ENCODE peak calls at places on chromosomes 16 and 17, in five cellular contexts. S, J, G, K and R are unnamed samples.

GRCh38 chr17:1561420-1562177 is 993 bp downstream of the PITPNA start:
- DNase-seq in J (peak; percentile 67), S (peak; percentile 60), G (peak; percentile 36), K (peak; percentile 6), R (peak; percentile 69)

GRCh38 chr17:17533901-17534441 is 37.8 kb upstream of the RASD1 start:
- DNase-seq in K (peak; percentile 69), G (no peak), J (no peak), S (no peak), R (no peak)

GRCh38 chr17:83015511-83015910 is 63.9 kb upstream of the METRNL start:
- DNase-seq in S (no peak), K (no peak), J (no peak), G (no peak), R (no peak)

GRCh38 chr17:80694992-80695912 is 150.6 kb downstream of the RPTOR start:
- DNase-seq in G (no peak), K (no peak), J (no peak), S (peak; percentile 21), R (no peak)

GRCh38 chr16:49484454-49484853 is 110.8 kb downstream of the C16orf78 start:
- DNase-seq in J (peak; percentile 86), G (no peak), S (peak; percentile 87), K (no peak), R (peak; percentile 36)

GRCh38 chr17:2391597-2392251 is 9.1 kb downstream of the MNT start:
- DNase-seq in G (no peak), J (no peak), K (no peak), S (no peak), R (no peak)

GRCh38 chr17:59377410-59377809 is 46.0 kb downstream of the YPEL2 start:
- DNase-seq in S (no peak), K (no peak), G (no peak), J (no peak), R (peak; percentile 55)

GRCh38 chr17:44565866-44566443 is 8.7 kb downstream of the FZD2 start:
- DNase-seq in G (no peak), K (peak; percentile 47), J (no peak), S (peak; percentile 48), R (no peak)

GRCh38 chr16:49261930-49262329 is 19.7 kb downstream of the CBLN1 start:
- DNase-seq in G (no peak), S (no peak), J (no peak), K (no peak), R (no peak)

GRCh38 chr17:75535871-75536270 is 10.4 kb downstream of the LLGL2 start:
- DNase-seq in K (no peak), S (no peak), J (no peak), G (no peak), R (no peak)

GRCh38 chr16:68257251-68257905 is 6.9 kb upstream of the SLC7A6 start:
- DNase-seq in K (peak; percentile 22), G (peak; percentile 46), S (no peak), J (no peak), R (peak; percentile 29)

GRCh38 chr16:48126801-48127644 is 28.8 kb downstream of the ABCC12 start:
- DNase-seq in K (peak; percentile 92), S (no peak), J (no peak), G (peak; percentile 68), R (peak; percentile 93)

GRCh38 chr17:79520893-79521210 is 90.0 kb downstream of the RBFOX3 start:
- DNase-seq in K (no peak), S (no peak), G (no peak), J (no peak), R (no peak)

GRCh38 chr16:715448-716249 is 731 bp downstream of the METRN start:
- DNase-seq in J (peak; percentile 83), G (peak; percentile 45), S (peak; percentile 62), K (no peak), R (peak; percentile 63)

GRCh38 chr17:376936-377863 is 24.6 kb upstream of the RPH3AL start:
- DNase-seq in K (no peak), J (peak; percentile 32), S (peak; percentile 52), G (no peak), R (peak; percentile 50)

GRCh38 chr17:41905172-41905571 is 13.6 kb downstream of the ACLY start:
- DNase-seq in G (no peak), K (no peak), J (no peak), S (no peak), R (no peak)

GRCh38 chr17:56595831-56596740 is 2.6 kb downstream of the NOG start:
- DNase-seq in S (peak; percentile 74), K (peak; percentile 67), G (peak; percentile 23), J (peak; percentile 59), R (peak; percentile 50)

GRCh38 chr17:56742601-56743000 is 91.1 kb downstream of the C17orf67 start:
- DNase-seq in J (no peak), S (no peak), K (no peak), G (no peak), R (no peak)

GRCh38 chr17:6279659-6280058 is 155.3 kb downstream of the AIPL1 start:
- DNase-seq in J (peak; percentile 65), G (peak; percentile 37), S (peak; percentile 88), K (peak; percentile 87), R (no peak)

GRCh38 chr16:57979006-57979585 is 8.2 kb upstream of the CNGB1 start:
- DNase-seq in G (no peak), S (no peak), J (no peak), K (no peak), R (no peak)

GRCh38 chr17:3043737-3044365 is 19.6 kb downstream of the OR1D5 start:
- DNase-seq in G (peak; percentile 27), S (peak; percentile 67), K (no peak), J (peak; percentile 39), R (no peak)

GRCh38 chr16:53159781-53160436 is 105.1 kb downstream of the CHD9 start:
- DNase-seq in J (peak; percentile 65), K (peak; percentile 52), G (no peak), S (peak; percentile 79), R (peak; percentile 69)

GRCh38 chr17:206941-207560 is 25.6 kb upstream of the DOC2B start:
- DNase-seq in S (no peak), G (no peak), K (no peak), J (no peak), R (peak; percentile 22)

GRCh38 chr16:66020642-66021041 is 345.8 kb upstream of the CDH5 start:
- DNase-seq in J (no peak), S (no peak), G (no peak), K (peak; percentile 12), R (no peak)

GRCh38 chr16:66842765-66843164 is 1.4 kb upstream of the CA7 start:
- DNase-seq in K (no peak), S (no peak), J (no peak), G (no peak), R (peak; percentile 55)

GRCh38 chr16:89842471-89843408 is 14.5 kb downstream of the SPIRE2 start:
- DNase-seq in K (peak; percentile 63), G (peak; percentile 63), J (no peak), S (no peak), R (peak; percentile 68)

GRCh38 chr16:66189951-66190350 is 176.5 kb upstream of the CDH5 start:
- DNase-seq in G (no peak), K (peak; percentile 50), S (no peak), J (no peak), R (peak; percentile 75)

DNA sequence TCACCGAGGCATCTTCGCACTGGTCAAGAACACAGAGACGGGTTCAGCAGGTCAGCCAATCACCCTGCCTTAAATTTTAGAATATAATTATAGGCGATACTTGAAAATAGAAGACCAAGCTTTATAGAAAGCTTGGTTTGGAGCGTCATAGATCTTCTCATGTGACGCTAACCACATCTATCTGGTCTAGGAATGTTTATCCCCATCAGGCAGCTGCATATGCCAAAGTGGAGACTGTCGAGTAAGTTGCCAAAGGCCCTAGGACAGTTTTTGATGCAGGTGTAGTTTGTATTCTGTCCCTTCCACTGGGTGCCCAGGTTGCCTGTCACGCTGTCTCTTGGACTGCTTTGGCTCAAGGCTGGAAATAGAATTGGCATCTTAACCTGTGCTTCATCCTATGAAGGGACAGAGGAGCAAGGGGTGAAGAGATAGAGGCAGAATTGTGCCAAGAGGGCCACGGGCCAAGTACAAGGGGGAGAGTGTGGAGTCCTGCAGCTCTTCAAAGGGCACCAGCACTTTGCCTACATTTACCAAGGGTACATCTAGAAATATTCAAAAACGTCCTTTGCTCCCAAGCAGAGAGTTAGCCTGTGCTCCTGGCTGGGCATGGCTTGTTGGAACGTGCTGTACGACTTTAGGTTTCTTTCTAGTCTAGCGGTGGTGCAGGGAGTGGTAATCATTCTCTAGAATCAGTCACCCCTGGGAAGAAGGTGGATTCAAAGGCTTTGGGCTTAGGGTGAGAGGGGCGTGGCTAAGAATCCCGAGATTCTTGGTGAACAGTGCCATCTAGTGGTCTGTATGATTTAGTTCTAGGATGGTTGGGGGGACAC is 5.3 kb upstream of the WIPI1 start:
- DNase-seq in G (peak; percentile 66), J (peak; percentile 96), K (peak; percentile 96), S (peak; percentile 98), R (peak; percentile 95)
- H3F3A ChIP-seq in G (peaks cover 6% of the 10 kb centered on the region), J (peaks cover 8% of the 10 kb centered on the region), K (no peaks in the 10 kb centered on the region), S (peaks cover 4% of the 10 kb centered on the region), R (peaks cover 7% of the 10 kb centered on the region)

GRCh38 chr16:78128920-78129319 is 29.5 kb downstream of the WWOX start:
- DNase-seq in S (no peak), J (no peak), G (no peak), K (no peak), R (no peak)

GRCh38 chr16:78129349-78129748 is 29.9 kb downstream of the WWOX start:
- DNase-seq in K (no peak), S (no peak), J (no peak), G (no peak), R (no peak)

GRCh38 chr16:78125112-78125844 is 25.8 kb downstream of the WWOX start:
- DNase-seq in G (no peak), S (no peak), K (no peak), J (no peak), R (no peak)

GRCh38 chr16:78127130-78127529 is 27.7 kb downstream of the WWOX start:
- DNase-seq in K (no peak), G (no peak), J (no peak), S (no peak), R (peak; percentile 46)

DNA sequence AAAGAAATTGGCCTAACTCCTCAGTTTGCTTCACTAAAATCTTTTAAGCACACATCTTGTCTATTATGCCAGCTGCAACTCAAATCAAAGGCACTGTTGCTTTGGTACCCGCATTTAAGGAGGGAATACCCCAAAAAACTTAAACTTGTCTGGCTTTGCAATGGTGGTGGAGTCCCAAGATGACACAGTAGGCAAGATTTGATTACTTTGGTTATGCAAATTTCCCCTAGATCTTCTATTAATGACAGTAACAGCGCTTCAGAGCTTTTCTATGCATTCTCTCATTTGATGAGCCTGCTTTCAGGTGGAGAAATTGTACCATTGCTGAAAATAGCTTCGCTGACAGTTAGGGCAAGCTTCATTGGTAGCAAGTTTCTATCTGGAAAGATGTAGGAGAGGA is 27.2 kb downstream of the WWOX start:
- DNase-seq in G (no peak), K (no peak), S (no peak), J (no peak), R (no peak)
- H3K4me2 ChIP-seq in G (no peak overlapping the region), K (no peak overlapping the region), S (no peak overlapping the region), J (no peak overlapping the region), R (peak overlapping the region; percentile 57)

GRCh38 chr16:11298143-11298900 is 17.2 kb upstream of the PRM1 start:
- DNase-seq in K (no peak), S (no peak), J (no peak), G (no peak), R (no peak)
- H3F3A ChIP-seq in K (no peaks in the 10 kb centered on the region), S (peaks cover 7% of the 10 kb centered on the region), J (no peaks in the 10 kb centered on the region), G (peaks cover 10% of the 10 kb centered on the region), R (peaks cover 4% of the 10 kb centered on the region)

DNA sequence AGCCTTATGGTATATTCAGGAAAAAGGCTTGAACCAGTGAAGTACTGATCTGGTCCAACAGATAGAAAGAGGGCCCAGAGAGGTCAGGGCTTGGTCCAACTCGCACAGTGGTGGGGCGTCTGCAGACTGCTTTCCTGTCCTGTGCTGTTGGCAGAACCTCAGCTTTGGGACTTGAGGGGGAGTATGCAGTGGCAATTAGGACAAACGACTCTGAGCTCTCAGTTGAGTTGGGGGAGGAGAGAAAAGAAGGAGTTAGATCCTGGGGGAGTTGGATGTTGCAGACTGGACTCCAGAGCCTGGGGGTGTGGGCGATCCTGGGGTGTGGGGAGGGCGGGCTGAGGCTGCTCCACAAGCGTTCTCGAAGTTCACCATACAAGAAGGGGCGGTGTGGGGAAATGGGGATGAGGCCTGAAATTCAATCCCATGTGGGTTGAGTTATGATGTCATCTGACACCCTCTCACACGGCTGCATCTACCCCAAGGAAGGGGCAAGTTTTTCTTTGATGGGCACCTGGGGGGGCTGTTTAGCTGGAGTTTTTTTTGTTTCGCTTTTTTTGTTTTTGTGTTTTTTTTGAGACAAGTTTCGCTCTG is 14.6 kb downstream of the GRB7 start:
- DNase-seq in S (peak; percentile 42), K (no peak), G (no peak), J (no peak), R (no peak)
- H3K4me2 ChIP-seq in S (peak overlapping the region; percentile 49), K (no peak overlapping the region), G (no peak overlapping the region), J (no peak overlapping the region), R (no peak overlapping the region)